ENCODE peak calls at places on chromosome 12, in eight cellular contexts. L is A673; Q is NCI-H146; D is activated T-cell treated with anti-CD3 and anti-CD28 coated beads, Interleukin-2, amount 50 U/mL, for 72 hours; M is neural crest cell; K is left colon; F is WTC11; R is A549. B is an unnamed sample.

GRCh38 chr12:108896817-108897216 is 16.9 kb downstream of the DAO start:
- DNase-seq in D (no peak), K (no peak), R (no peak), Q (no peak), L (no peak), F (no peak), M (no peak), B (no peak)

GRCh38 chr12:80861636-80862378 is 75.9 kb downstream of the LIN7A start:
- DNase-seq in D (no peak), K (no peak), R (no peak), F (no peak), L (no peak), Q (no peak), M (no peak), B (no peak)

GRCh38 chr12:14950421-14950820 is 11.0 kb downstream of the ARHGDIB start:
- DNase-seq in M (no peak), K (no peak), D (peak; percentile 42), R (no peak), L (no peak), Q (no peak), F (no peak), B (no peak)

GRCh38 chr12:6932766-6933165 is 5.0 kb downstream of the ATN1 start:
- DNase-seq in L (no peak), D (no peak), Q (no peak), K (no peak), M (no peak), R (no peak), F (no peak), B (no peak)

GRCh38 chr12:78431931-78432330 is 432.6 kb upstream of the SYT1 start:
- DNase-seq in R (no peak), L (no peak), K (no peak), Q (no peak), D (no peak), M (no peak), F (no peak), B (no peak)

GRCh38 chr12:1882405-1882804 is 36.0 kb downstream of the CACNA2D4 start:
- DNase-seq in F (no peak), K (no peak), R (no peak), D (no peak), Q (no peak), L (no peak), M (no peak), B (no peak)

GRCh38 chr12:19712041-19712440 is 272.7 kb downstream of the AEBP2 start:
- DNase-seq in F (no peak), K (no peak), D (no peak), Q (no peak), M (no peak), R (peak; percentile 63), L (peak; percentile 70), B (no peak)

GRCh38 chr12:100671396-100672074 is 98.1 kb downstream of the GAS2L3 start:
- DNase-seq in Q (no peak), F (no peak), M (no peak), K (no peak), D (no peak), L (no peak), R (no peak), B (no peak)

GRCh38 chr12:121590476-121591143 is 9.8 kb upstream of the KDM2B start:
- DNase-seq in F (no peak), L (no peak), R (no peak), K (no peak), M (peak; percentile 39), D (peak; percentile 79), Q (no peak), B (no peak)

GRCh38 chr12:99984271-99985128 is at the start of gene ANKS1B:
- DNase-seq in L (peak; percentile 59), K (peak; percentile 31), M (peak; percentile 51), R (peak; percentile 70), F (peak; percentile 70), Q (peak; percentile 82), D (peak; percentile 30), B (peak; percentile 67)

GRCh38 chr12:55899035-55899434 is 28.7 kb downstream of the PYM1 start:
- DNase-seq in L (no peak), D (peak; percentile 23), K (no peak), Q (no peak), M (no peak), R (no peak), F (no peak), B (no peak)

GRCh38 chr12:98838282-98838681 is 193.2 kb downstream of the APAF1 start:
- DNase-seq in K (no peak), R (peak; percentile 11), L (peak; percentile 30), Q (no peak), F (peak; percentile 20), M (no peak), D (no peak), B (no peak)

GRCh38 chr12:71636704-71637115 is 26.9 kb downstream of the ZFC3H1 start:
- DNase-seq in K (no peak), D (no peak), R (peak; percentile 78), M (no peak), F (no peak), Q (peak; percentile 61), L (peak; percentile 86), B (peak; percentile 38)

GRCh38 chr12:34401659-34402227 is 379.4 kb downstream of the ALG10 start:
- DNase-seq in L (no peak), F (peak; percentile 1), K (no peak), Q (no peak), M (no peak), R (no peak), D (no peak), B (no peak)

GRCh38 chr12:26830783-26831601 is 2.0 kb downstream of the ITPR2 start:
- DNase-seq in L (no peak), D (no peak), K (no peak), F (no peak), M (no peak), R (no peak), Q (no peak), B (no peak)

GRCh38 chr12:68839183-68840147 is 31.5 kb downstream of the MDM2 start:
- DNase-seq in M (no peak), R (no peak), F (no peak), Q (no peak), D (no peak), K (no peak), L (no peak), B (no peak)

GRCh38 chr12:10716704-10717315 is 6.3 kb downstream of the YBX3 start:
- DNase-seq in M (no peak), D (no peak), F (peak; percentile 24), K (peak; percentile 67), Q (no peak), L (peak; percentile 65), R (peak; percentile 69), B (peak; percentile 87)